ENCODE peak calls at places on chromosomes 4 and X, in ten cellular contexts. C is prostate gland; T is cardiac muscle cell; E is iPS DF 6.9; B is DND-41; G is suprapubic skin; M is esophagus squamous epithelium; Z is SJSA1; I is fibroblast of lung; S is effector memory CD4-positive, alpha-beta T cell. X is an unnamed sample. For H3K9me3, the result is how much of the 10 kb centered on the place peaks cover.

GRCh38 chr4:185654311-185654710 is 119.0 kb upstream of the PDLIM3 start:
- DNase-seq in S (no peak), E (no peak), Z (no peak), I (no peak), T (no peak), G (no peak), M (no peak), C (no peak), B (no peak), X (no peak)

GRCh38 chr4:8311096-8312068 is 41.8 kb downstream of the HTRA3 start:
- DNase-seq in Z (no peak), C (no peak), T (no peak), M (no peak), B (no peak), S (no peak), G (peak), I (no peak), E (no peak), X (peak)

GRCh38 chrX:40091691-40092421 is 5.9 kb downstream of the BCOR start:
- DNase-seq in C (peak), G (no peak), M (no peak), S (no peak), E (no peak), B (no peak), Z (no peak), T (no peak), I (no peak), X (peak)

GRCh38 chr4:73776363-73776762 is 36.0 kb downstream of the CXCL8 start:
- DNase-seq in T (no peak), I (peak), S (no peak), B (no peak), C (peak), Z (no peak), G (no peak), M (no peak), E (no peak), X (peak)

GRCh38 chr4:77202491-77202890 is 45.5 kb downstream of the CCNG2 start:
- DNase-seq in E (no peak), T (no peak), M (no peak), B (no peak), S (no peak), I (no peak), G (no peak), C (no peak), Z (no peak), X (no peak)

GRCh38 chr4:168139336-168139735 is 47.0 kb downstream of the ANXA10 start:
- DNase-seq in B (no peak), C (no peak), S (no peak), G (no peak), M (no peak), E (no peak), Z (peak), I (peak), T (no peak), X (peak)

GRCh38 chr4:38101563-38101962 is 141.4 kb downstream of the PTTG2 start:
- DNase-seq in Z (no peak), C (no peak), S (no peak), I (no peak), G (no peak), E (no peak), B (no peak), M (no peak), T (no peak), X (no peak)

GRCh38 chr4:109945056-109945455 is 32.4 kb downstream of the EGF start:
- DNase-seq in E (no peak), T (no peak), M (no peak), Z (no peak), S (no peak), G (no peak), C (no peak), I (no peak), B (no peak), X (no peak)

GRCh38 chr4:48687313-48687712 is 92.8 kb downstream of the FRYL start:
- DNase-seq in G (no peak), Z (no peak), S (no peak), I (no peak), M (no peak), E (no peak), B (no peak), T (no peak), C (no peak), X (no peak)

DNA sequence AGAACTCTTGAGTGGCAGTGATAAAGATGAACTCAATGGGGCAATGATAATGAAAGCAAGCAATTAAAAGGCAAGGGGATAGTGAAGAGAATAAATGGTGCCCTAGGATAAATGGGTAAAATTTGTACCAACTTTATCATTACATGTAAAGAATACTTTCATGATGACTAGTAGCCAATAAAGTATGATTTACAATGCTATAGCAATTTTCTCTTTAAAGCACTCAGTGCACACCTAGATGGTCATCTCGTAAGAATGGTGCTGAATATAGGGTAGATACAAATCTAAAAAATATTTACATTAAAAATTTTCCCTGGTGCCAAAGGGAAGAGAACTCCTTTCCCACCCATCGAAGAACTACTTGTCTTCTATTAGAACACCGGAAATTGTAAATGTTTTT is 651.4 kb downstream of the STPG2 start:
- DNase-seq in Z (no peak), S (no peak), E (no peak), I (no peak), B (no peak), T (no peak), C (no peak), G (no peak), M (no peak), X (no peak)
- H3K9me3 ChIP-seq in Z (under half), S (under half), E (under half), I (under half), B (under half), T (under half), C (under half), G (under half), M (under half), X (under half)

DNA sequence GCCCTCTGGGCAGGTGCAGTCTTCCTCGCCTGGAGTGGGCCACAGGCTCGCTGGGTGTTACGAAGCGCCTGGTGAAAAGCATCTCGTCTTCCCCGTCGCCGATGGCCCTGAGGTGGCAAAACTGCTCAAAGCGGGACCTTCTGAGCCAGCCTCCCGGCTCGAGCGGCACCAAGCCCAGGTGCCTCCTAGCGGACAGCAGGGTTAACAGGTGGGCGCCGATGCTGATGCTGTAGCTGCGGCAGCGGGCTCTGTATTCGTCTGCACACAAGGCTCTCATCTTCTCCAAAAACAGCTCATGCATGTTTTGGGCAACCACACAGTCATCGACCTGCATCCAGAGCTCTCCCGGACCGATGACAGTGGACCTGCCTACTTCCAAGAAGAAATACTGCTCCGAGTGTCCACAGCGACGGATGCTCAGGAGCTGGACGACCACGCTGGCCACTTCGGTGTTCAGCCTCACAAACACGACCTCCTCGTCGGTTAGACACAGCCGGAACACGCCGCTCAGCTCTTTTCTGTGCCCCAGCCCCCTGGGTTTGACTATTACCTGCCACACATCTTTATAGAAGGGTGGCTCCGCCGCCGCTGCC is 1.2 kb downstream of the IRS4 start:
- DNase-seq in B (no peak), E (no peak), C (peak), S (no peak), T (peak), Z (no peak), M (no peak), I (no peak), G (no peak), X (peak)
- H3K4me3 ChIP-seq in B (no peak), E (peak), C (peak), S (no peak), T (peak), Z (no peak), M (no peak), I (no peak), G (peak), X (no peak)

DNA sequence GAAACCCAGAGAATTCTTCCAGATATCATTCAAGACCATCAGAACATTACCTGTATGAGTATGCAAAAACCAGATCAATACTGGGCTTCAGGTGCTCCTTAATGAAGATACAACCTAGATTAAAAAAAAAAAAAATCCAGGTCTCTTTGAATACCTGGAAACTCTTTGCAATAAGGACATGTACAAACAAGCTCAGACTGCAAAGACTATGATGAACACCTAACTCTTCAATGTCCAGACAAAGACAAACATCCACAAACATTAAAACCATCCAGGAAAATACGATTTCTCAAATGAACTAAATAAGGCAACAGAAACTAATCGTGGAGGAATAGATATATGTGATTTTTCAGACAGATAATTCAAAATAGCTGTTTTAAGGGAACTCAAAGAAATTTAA is 38.7 kb downstream of the NLRP2B start:
- DNase-seq in E (no peak), M (no peak), T (no peak), G (no peak), Z (no peak), I (no peak), B (no peak), S (no peak), C (no peak), X (no peak)
- H3K27ac ChIP-seq in E (no peak), M (no peak), T (no peak), G (no peak), Z (no peak), I (no peak), B (no peak), S (no peak), C (no peak), X (no peak)

DNA sequence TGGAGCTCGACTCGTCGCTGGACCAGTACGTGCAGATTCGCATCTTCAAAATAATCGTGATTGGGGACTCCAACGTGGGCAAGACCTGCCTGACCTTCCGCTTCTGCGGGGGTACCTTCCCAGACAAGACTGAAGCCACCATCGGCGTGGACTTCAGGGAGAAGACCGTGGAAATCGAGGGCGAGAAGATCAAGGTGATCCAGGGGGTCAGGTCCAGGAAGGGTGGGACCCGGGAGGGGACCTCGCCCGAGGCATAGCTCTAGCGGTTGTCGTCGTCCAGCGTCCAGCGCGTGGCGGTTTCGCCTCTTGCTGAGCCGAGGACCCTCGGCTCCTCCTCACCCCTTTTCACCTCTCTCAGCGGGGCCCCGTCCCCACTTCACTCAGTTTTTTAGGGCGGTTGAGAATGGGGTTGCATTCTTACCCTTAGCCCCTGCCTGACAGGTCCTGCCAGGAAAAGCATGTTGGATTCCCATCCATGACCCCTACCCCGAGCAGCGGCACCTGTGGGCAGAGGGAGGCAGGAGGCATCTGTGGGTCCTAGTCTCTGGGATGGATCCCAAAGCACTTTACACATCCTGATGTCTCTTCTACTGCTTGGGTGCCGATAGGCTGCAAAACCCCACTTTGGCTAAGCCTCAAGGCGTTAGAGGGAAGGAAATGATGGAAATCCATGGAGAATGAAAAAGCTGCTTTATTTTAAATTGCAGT is 519 bp downstream of the RAB33A start:
- DNase-seq in M (no peak), G (no peak), T (no peak), Z (no peak), I (no peak), B (no peak), C (no peak), S (no peak), E (no peak), X (no peak)
- H3K9me3 ChIP-seq in M (under half), G (under half), T (under half), Z (under half), I (under half), B (under half), C (under half), S (under half), E (under half), X (under half)

DNA sequence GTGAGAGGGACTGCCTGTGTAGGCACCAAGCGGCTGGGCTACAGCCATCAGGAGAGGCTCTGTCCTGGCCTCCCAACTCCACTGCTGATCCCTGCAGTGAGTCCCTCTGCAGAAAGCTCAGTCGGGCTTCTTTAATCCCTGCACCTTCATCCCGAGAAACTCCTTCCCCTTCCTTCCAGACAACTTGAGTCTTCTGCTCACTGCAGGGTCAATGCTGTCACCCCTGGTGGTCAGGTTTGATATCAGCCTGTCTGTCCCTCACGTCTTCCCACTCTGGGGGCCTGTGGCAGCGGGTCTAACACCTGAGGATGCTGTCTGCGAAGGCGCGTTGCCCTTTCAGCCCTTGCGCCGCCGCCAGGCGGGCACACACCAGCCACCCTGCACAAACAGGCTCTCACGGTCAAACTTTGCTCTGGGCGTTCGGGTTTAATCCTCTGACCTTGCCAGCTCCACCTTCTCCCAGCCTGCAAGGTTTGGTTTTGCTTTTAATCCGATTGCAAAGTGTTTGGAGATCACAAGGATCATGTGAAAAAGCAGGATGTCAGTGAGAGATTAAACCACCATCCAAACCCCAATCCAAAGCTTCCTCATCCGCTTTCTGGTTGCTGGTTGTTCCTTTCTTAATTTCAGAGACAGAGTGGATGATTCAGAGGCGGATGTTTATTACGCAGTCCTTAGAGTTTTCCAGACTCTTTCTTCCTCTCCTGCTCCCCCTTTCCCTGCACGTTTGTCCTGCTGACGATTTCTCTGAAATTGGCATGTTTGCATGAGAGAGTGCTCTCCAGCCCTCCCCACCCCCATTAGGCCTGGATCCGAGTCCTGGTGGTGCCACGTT is 74.8 kb upstream of the SLC34A2 start:
- DNase-seq in E (no peak), Z (no peak), B (no peak), C (no peak), S (no peak), G (no peak), M (no peak), I (no peak), T (no peak), X (peak)
- H3K4me3 ChIP-seq in E (no peak), Z (no peak), B (no peak), C (no peak), S (no peak), G (no peak), M (no peak), I (no peak), T (no peak), X (no peak)

DNA sequence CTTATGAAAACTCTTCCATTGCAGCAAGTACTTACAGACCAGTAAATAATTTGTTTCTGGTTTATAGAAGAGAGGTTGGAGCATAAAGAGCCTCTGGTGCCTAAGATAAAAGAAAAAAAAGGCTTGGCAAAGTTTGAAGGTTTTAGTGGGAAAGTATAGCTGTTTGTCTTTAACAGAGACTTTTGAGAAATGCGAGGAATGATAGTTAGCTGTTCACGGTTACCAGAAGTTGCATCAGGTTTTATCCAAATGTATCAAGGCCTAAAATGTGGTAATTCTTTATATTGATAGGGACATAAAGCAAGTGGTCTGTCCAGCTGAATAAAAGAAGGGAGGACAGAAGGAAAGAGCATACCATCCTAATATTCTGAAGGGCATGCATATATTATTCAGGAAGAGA is 29.3 kb downstream of the RAP1GDS1 start:
- DNase-seq in C (no peak), T (no peak), I (peak), E (no peak), S (no peak), Z (no peak), G (no peak), M (no peak), B (no peak), X (no peak)
- H3K27ac ChIP-seq in C (no peak), T (peak), I (no peak), E (no peak), S (no peak), Z (no peak), G (no peak), M (no peak), B (peak), X (peak)

DNA sequence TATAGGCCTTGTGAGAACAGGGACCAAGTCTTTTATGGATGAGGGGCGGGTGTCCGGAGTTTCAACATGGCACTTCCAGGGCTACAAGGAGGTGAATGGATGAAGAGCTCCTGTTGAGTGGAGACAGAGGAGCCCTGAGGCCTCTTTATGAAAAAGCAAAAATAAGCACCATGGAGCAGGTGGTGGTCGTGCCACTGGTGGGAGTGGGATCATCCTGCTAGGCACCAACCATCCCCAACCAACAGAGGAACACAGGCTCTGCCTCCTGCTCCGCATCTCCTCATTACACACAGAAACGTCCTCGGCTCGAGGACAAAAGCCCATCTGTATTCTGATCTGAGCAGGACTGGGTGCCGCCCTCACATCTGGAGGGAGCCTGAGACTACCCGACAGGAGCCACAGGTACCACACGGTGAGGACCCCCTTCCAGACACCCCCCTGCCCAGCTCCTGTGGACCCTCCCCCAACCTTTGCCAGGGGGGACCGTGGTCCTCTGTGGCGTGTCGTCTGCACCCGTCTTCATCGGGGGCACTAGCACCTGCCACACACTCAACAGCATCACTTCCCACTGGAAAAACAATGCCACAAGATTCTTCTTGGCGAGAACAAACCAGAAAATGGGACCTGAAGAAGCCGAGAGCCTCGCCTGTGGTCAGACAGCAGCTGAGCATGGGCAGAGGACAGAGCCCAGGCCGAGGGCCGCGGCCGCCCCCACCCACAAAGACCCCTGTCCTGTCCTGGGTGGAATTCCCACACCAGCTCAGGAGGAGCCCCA is 3.9 kb upstream of the PDE6B start:
- DNase-seq in I (no peak), B (no peak), Z (no peak), M (no peak), G (peak), T (no peak), C (no peak), E (no peak), S (no peak), X (peak)
- H3K9me3 ChIP-seq in I (under half), B (under half), Z (under half), M (under half), G (under half), T (under half), C (under half), E (under half), S (under half), X (under half)

GRCh38 chrX:34585561-34585960 is 71.5 kb downstream of the TMEM47 start:
- DNase-seq in M (no peak), G (no peak), Z (no peak), T (no peak), I (no peak), S (no peak), E (no peak), B (no peak), C (no peak), X (no peak)
- H3K4me3 ChIP-seq in M (no peak), G (no peak), Z (no peak), T (no peak), I (no peak), S (no peak), E (no peak), B (no peak), C (no peak), X (no peak)

DNA sequence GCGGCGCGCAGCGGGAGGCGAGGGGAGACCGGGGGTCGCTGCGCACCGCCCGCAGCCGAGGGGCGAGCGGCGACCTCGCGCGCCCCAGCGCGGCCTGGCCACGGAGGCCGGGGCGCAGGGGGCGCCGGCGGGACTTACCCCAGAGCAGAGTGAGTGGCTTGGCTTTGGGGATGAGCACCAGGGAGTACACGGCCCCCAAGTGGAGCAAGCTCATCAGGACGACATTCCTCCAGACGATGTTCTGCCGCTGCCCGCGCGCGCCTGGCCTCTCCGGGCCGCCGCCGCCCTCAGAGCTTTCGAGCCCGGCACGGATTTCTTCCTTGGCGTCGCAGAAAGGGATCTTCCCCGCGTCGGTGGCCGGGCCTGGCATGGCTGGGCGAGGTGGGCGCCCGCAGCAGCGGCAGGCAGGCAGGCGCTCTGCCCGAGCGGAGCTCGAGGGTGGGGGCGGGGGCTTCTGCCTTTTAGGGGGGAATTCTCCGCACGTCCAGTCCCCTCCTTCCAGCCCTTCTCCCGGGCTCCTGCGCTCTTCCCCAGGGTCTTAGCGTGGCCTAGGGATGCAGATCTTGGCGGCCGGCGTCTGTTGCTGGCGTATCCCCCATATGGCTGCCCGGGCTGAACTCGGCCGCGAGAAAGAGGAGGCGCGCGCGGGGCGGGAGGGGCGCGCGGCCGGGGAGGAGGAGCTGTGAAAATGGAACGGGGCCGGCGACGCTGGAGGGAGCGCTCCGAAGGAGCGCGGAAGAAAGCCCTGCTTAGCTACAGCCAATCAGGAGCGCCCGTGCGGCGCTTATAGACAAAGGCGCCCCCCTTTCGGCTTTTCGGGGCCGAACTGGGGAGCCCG is at the start of gene SCD5:
- DNase-seq in S (peak), C (peak), I (peak), G (peak), Z (peak), M (no peak), T (peak), B (peak), E (no peak), X (peak)
- H3K27ac ChIP-seq in S (no peak), C (peak), I (no peak), G (peak), Z (no peak), M (peak), T (no peak), B (peak), E (no peak), X (no peak)

X was measured in osteoblast.